ENCODE peak calls at places on chromosomes 16 and 17, in ten cellular contexts. N, J, V, Y, Q, L, R, F, X and D are unnamed samples.

GRCh38 chr16:5257462-5257861 is 159.9 kb upstream of the EEF2KMT start:
- DNase-seq in N (no peak), J (no peak), V (no peak), Y (no peak), Q (no peak), L (no peak), R (no peak), F (no peak), X (no peak), D (no peak)

GRCh38 chr17:58238147-58238634 is at the start of gene LPO:
- DNase-seq in N (no peak), J (no peak), V (no peak), Y (no peak), Q (no peak), L (no peak), R (no peak), F (no peak), X (no peak), D (no peak)

GRCh38 chr16:54318941-54319340 is 32.4 kb upstream of the IRX3 start:
- DNase-seq in N (no peak), J (no peak), V (no peak), Y (no peak), Q (no peak), L (peak; percentile 3), R (peak; percentile 10), F (no peak), X (no peak), D (no peak)

GRCh38 chr17:11644265-11645212 is 46.3 kb downstream of the DNAH9 start:
- DNase-seq in N (peak; percentile 61), J (no peak), V (peak; percentile 11), Y (no peak), Q (peak; percentile 47), L (peak; percentile 57), R (peak; percentile 44), F (peak; percentile 38), X (peak; percentile 55), D (no peak)

GRCh38 chr16:54374136-54374535 is 87.5 kb upstream of the IRX3 start:
- DNase-seq in N (no peak), J (no peak), V (peak; percentile 20), Y (no peak), Q (peak; percentile 38), L (peak; percentile 14), R (no peak), F (no peak), X (no peak), D (no peak)

GRCh38 chr17:64009571-64010402 is 10.6 kb downstream of the ICAM2 start:
- DNase-seq in N (peak; percentile 24), J (no peak), V (no peak), Y (no peak), Q (peak; percentile 44), L (peak; percentile 27), R (no peak), F (no peak), X (no peak), D (no peak)

GRCh38 chr16:35188288-35189155 is 1729.1 kb downstream of the TP53TG3F start:
- DNase-seq in N (no peak), J (no peak), V (no peak), Y (no peak), Q (no peak), L (no peak), R (no peak), F (no peak), X (no peak), D (no peak)

GRCh38 chr16:2484898-2485508 is 10.1 kb downstream of the TBC1D24 start:
- DNase-seq in N (no peak), J (no peak), V (no peak), Y (no peak), Q (no peak), L (no peak), R (no peak), F (no peak), X (no peak), D (no peak)

GRCh38 chr17:53949473-53950090 is 126.9 kb downstream of the KIF2B start:
- DNase-seq in N (no peak), J (no peak), V (no peak), Y (no peak), Q (no peak), L (no peak), R (no peak), F (no peak), X (no peak), D (no peak)

GRCh38 chr16:89549007-89549700 is 11.3 kb upstream of the RPL13 start:
- DNase-seq in N (no peak), J (no peak), V (no peak), Y (no peak), Q (no peak), L (no peak), R (no peak), F (no peak), X (no peak), D (no peak)

GRCh38 chr16:89357460-89357859 is 132.9 kb downstream of the ANKRD11 start:
- DNase-seq in N (no peak), J (no peak), V (no peak), Y (no peak), Q (no peak), L (no peak), R (no peak), F (no peak), X (no peak), D (no peak)

GRCh38 chr16:15785386-15786059 is 71.3 kb downstream of the MYH11 start:
- DNase-seq in N (no peak), J (no peak), V (no peak), Y (no peak), Q (no peak), L (no peak), R (no peak), F (no peak), X (no peak), D (no peak)

GRCh38 chr16:80614908-80615696 is 74.3 kb downstream of the DYNLRB2 start:
- DNase-seq in N (peak; percentile 10), J (peak; percentile 71), V (peak; percentile 33), Y (peak; percentile 1), Q (peak; percentile 42), L (peak; percentile 84), R (peak; percentile 60), F (no peak), X (no peak), D (no peak)
- TF ChIP-seq CTCF in N (no peak), J (peak; percentile 36), V (no peak), Y (no peak), Q (no peak), L (peak; percentile 17), R (no peak), F (no peak), X (no peak), D (no peak)

GRCh38 chr17:31649302-31649701 is 209.7 kb downstream of the COPRS start:
- DNase-seq in N (no peak), J (no peak), V (no peak), Y (no peak), Q (no peak), L (no peak), R (no peak), F (no peak), X (no peak), D (no peak)

GRCh38 chr17:31650756-31651520 is 208.1 kb downstream of the COPRS start:
- DNase-seq in N (no peak), J (no peak), V (no peak), Y (no peak), Q (no peak), L (no peak), R (no peak), F (no peak), X (no peak), D (no peak)

GRCh38 chr17:31646642-31647041 is 212.4 kb downstream of the COPRS start:
- DNase-seq in N (no peak), J (no peak), V (no peak), Y (no peak), Q (no peak), L (no peak), R (no peak), F (no peak), X (no peak), D (no peak)

DNA sequence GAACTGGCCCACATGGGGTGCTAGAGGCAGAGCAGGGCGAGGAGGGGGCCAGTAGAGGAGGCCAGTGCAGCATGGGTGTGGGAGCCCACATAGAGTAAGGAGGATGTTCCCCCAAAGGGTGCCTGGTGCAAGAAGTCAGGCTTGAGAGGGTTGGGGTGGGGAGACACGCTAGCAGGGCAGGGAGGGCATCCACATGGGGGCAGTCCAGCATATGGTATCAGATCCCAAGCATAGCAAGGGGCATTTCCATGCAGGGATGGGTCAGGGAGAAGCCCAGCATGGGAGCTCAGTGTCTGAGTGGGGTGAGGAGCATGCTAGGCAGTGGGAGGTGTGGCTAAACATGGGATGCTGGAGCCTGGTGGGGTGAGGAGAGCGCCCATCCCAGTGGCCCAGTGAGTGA is 213.7 kb downstream of the COPRS start:
- DNase-seq in N (no peak), J (no peak), V (no peak), Y (no peak), Q (no peak), L (no peak), R (no peak), F (no peak), X (no peak), D (no peak)
- TF ChIP-seq CTCF in N (no peak), J (no peak), V (no peak), Y (peak; percentile 3), Q (no peak), L (no peak), R (no peak), F (no peak), X (no peak), D (no peak)

GRCh38 chr16:9258423-9259051 is 167.1 kb downstream of the HAPSTR1 start:
- DNase-seq in N (peak; percentile 83), J (no peak), V (no peak), Y (no peak), Q (peak; percentile 5), L (peak; percentile 3), R (peak; percentile 32), F (peak; percentile 31), X (no peak), D (no peak)
- TF ChIP-seq CTCF in N (peak; percentile 84), J (peak; percentile 53), V (peak; percentile 62), Y (peak; percentile 71), Q (peak; percentile 41), L (peak; percentile 35), R (peak; percentile 36), F (peak; percentile 51), X (peak; percentile 20), D (no peak)

GRCh38 chr16:87698676-87699179 is 67.1 kb downstream of the KLHDC4 start:
- DNase-seq in N (no peak), J (no peak), V (no peak), Y (no peak), Q (no peak), L (no peak), R (no peak), F (peak; percentile 48), X (no peak), D (no peak)

GRCh38 chr16:87697256-87697655 is 68.5 kb downstream of the KLHDC4 start:
- DNase-seq in N (no peak), J (no peak), V (no peak), Y (no peak), Q (no peak), L (no peak), R (no peak), F (no peak), X (no peak), D (no peak)

GRCh38 chr16:87696796-87697195 is 69.0 kb downstream of the KLHDC4 start:
- DNase-seq in N (no peak), J (no peak), V (no peak), Y (no peak), Q (peak; percentile 10), L (no peak), R (no peak), F (no peak), X (no peak), D (no peak)

GRCh38 chr16:87697792-87698191 is 68.0 kb downstream of the KLHDC4 start:
- DNase-seq in N (no peak), J (no peak), V (no peak), Y (no peak), Q (no peak), L (no peak), R (no peak), F (no peak), X (no peak), D (no peak)

GRCh38 chr16:87698241-87698640 is 67.5 kb downstream of the KLHDC4 start:
- DNase-seq in N (no peak), J (no peak), V (no peak), Y (no peak), Q (no peak), L (no peak), R (no peak), F (no peak), X (no peak), D (no peak)
- TF ChIP-seq CTCF in N (no peak), J (no peak), V (no peak), Y (no peak), Q (no peak), L (no peak), R (no peak), F (no peak), X (no peak), D (no peak)